ENCODE peak calls at places on chromosomes 4 and X, in four cellular contexts. One of them, this sample, is unnamed.
A peak's percentile ranks its signal among the peaks of the same experiment; 100 is the strongest.

GRCh38 chr4:5378002-5378401 is 326.7 kb downstream of the STK32B start:
- DNase-seq in WTC11: peak; percentile 36
- DNase-seq in HEK293T: peak; percentile 19
- DNase-seq in HepG2: peak; percentile 34
- DNase-seq in this sample: peak; percentile 39

GRCh38 chrX:69065451-69065850 is 99.8 kb downstream of the PJA1 start:
- DNase-seq in WTC11: no peak
- DNase-seq in HEK293T: no peak
- DNase-seq in HepG2: no peak
- DNase-seq in this sample: no peak

GRCh38 chrX:7083468-7084396 is 63.8 kb upstream of the STS start:
- DNase-seq in WTC11: no peak
- DNase-seq in HEK293T: no peak
- DNase-seq in HepG2: no peak
- DNase-seq in this sample: no peak

GRCh38 chr4:145003675-145004074 is 94.3 kb downstream of the ANAPC10 start:
- DNase-seq in WTC11: no peak
- DNase-seq in HEK293T: no peak
- DNase-seq in HepG2: no peak
- DNase-seq in this sample: no peak

GRCh38 chr4:184815046-184815877 is 10.5 kb downstream of the ACSL1 start:
- DNase-seq in WTC11: no peak
- DNase-seq in HEK293T: peak; percentile 36
- DNase-seq in HepG2: peak; percentile 74
- DNase-seq in this sample: peak; percentile 79

GRCh38 chrX:65677954-65678469 is 10.6 kb downstream of the MSN start:
- DNase-seq in WTC11: no peak
- DNase-seq in HEK293T: no peak
- DNase-seq in HepG2: no peak
- DNase-seq in this sample: no peak

GRCh38 chr4:24477919-24478318 is 106.4 kb downstream of the DHX15 start:
- DNase-seq in WTC11: no peak
- DNase-seq in HEK293T: no peak
- DNase-seq in HepG2: no peak
- DNase-seq in this sample: no peak

GRCh38 chrX:153469811-153470410 is 465 bp downstream of the HAUS7 start:
- DNase-seq in WTC11: peak; percentile 29
- DNase-seq in HEK293T: peak; percentile 41
- DNase-seq in HepG2: no peak
- DNase-seq in this sample: peak; percentile 60

GRCh38 chr4:88204882-88205281 is 46.4 kb upstream of the ABCG2 start:
- DNase-seq in WTC11: no peak
- DNase-seq in HEK293T: no peak
- DNase-seq in HepG2: no peak
- DNase-seq in this sample: no peak

GRCh38 chrX:31092476-31092875 is 20.6 kb upstream of the FTHL17 start:
- DNase-seq in WTC11: no peak
- DNase-seq in HEK293T: no peak
- DNase-seq in HepG2: no peak
- DNase-seq in this sample: no peak

GRCh38 chr4:151012836-151013235 is 2.2 kb downstream of the LRBA start:
- DNase-seq in WTC11: no peak
- DNase-seq in HEK293T: no peak
- DNase-seq in HepG2: no peak
- DNase-seq in this sample: no peak

GRCh38 chr4:123990310-123990709 is 593.7 kb downstream of the SPRY1 start:
- DNase-seq in WTC11: no peak
- DNase-seq in HEK293T: no peak
- DNase-seq in HepG2: peak; percentile 26
- DNase-seq in this sample: no peak

GRCh38 chrX:9677098-9677739 is 88.4 kb downstream of the GPR143 start:
- DNase-seq in WTC11: no peak
- DNase-seq in HEK293T: no peak
- DNase-seq in HepG2: no peak
- DNase-seq in this sample: no peak

GRCh38 chrX:121307441-121307840 is 260.0 kb downstream of the GLUD2 start:
- DNase-seq in WTC11: no peak
- DNase-seq in HEK293T: no peak
- DNase-seq in HepG2: no peak
- DNase-seq in this sample: no peak

GRCh38 chr4:6225469-6225868 is 25.1 kb upstream of the JAKMIP1 start:
- DNase-seq in WTC11: peak; percentile 73
- DNase-seq in HEK293T: peak; percentile 48
- DNase-seq in HepG2: no peak
- DNase-seq in this sample: no peak

GRCh38 chrX:151780621-151781020 is 46.1 kb downstream of the CNGA2 start:
- DNase-seq in WTC11: no peak
- DNase-seq in HEK293T: no peak
- DNase-seq in HepG2: no peak
- DNase-seq in this sample: no peak

GRCh38 chr4:2792711-2793577 is at the start of gene SH3BP2:
- DNase-seq in WTC11: peak; percentile 88
- DNase-seq in HEK293T: peak; percentile 88
- DNase-seq in HepG2: peak; percentile 63
- DNase-seq in this sample: peak; percentile 97

GRCh38 chr4:41750158-41750623 is 1.7 kb upstream of the PHOX2B start:
- DNase-seq in WTC11: peak; percentile 19
- DNase-seq in HEK293T: peak; percentile 56
- DNase-seq in HepG2: no peak
- DNase-seq in this sample: no peak

GRCh38 chrX:53287493-53288138 is 6.2 kb upstream of the IQSEC2 start:
- DNase-seq in WTC11: no peak
- DNase-seq in HEK293T: no peak
- DNase-seq in HepG2: no peak
- DNase-seq in this sample: no peak

GRCh38 chrX:143648705-143649104 is 12.8 kb upstream of the SLITRK4 start:
- DNase-seq in WTC11: no peak
- DNase-seq in HEK293T: no peak
- DNase-seq in HepG2: no peak
- DNase-seq in this sample: no peak

GRCh38 chrX:49850028-49850427 is 20.9 kb downstream of the PAGE4 start:
- DNase-seq in WTC11: no peak
- DNase-seq in HEK293T: no peak
- DNase-seq in HepG2: no peak
- DNase-seq in this sample: no peak

DNA sequence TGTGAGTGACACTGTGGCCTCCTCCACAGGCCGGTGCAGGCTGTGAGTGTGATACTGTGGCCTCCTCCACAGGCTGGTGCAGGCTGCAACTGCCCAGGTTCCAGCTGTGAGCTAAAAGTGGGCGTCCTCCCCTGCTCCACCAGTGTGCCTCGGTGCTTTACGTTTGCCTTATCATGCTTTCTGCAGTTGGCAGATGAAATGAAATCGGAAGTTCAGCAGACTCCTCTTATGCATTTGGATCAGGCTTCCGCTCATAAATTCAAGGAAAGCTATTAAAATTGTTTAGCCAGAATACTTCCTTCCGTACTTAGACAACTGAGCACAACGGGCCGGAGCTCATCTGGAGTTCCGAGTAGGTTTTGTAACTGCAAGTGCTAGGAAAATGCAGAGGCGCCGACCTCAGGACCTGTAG is 12.0 kb downstream of the CYP4V2 start:
- DNase-seq in WTC11: no peak
- DNase-seq in HEK293T: no peak
- DNase-seq in HepG2: no peak
- DNase-seq in this sample: peak; percentile 48
- TF ChIP-seq ELF4 in WTC11: no peak
- TF ChIP-seq ELF4 in HEK293T: no peak
- TF ChIP-seq ELF4 in HepG2: no peak
- TF ChIP-seq ELF4 in this sample: no peak

GRCh38 chr4:52370576-52370975 is 288.5 kb downstream of the USP46 start:
- DNase-seq in WTC11: no peak
- DNase-seq in HEK293T: no peak
- DNase-seq in HepG2: no peak
- DNase-seq in this sample: no peak

GRCh38 chr4:52366625-52367024 is 292.5 kb downstream of the USP46 start:
- DNase-seq in WTC11: no peak
- DNase-seq in HEK293T: no peak
- DNase-seq in HepG2: no peak
- DNase-seq in this sample: no peak

GRCh38 chr4:52369649-52370048 is 289.5 kb downstream of the USP46 start:
- DNase-seq in WTC11: no peak
- DNase-seq in HEK293T: no peak
- DNase-seq in HepG2: peak; percentile 97
- DNase-seq in this sample: no peak

GRCh38 chr4:52371861-52372260 is 287.2 kb downstream of the USP46 start:
- DNase-seq in WTC11: no peak
- DNase-seq in HEK293T: no peak
- DNase-seq in HepG2: no peak
- DNase-seq in this sample: no peak

GRCh38 chr4:52368895-52369294 is 290.2 kb downstream of the USP46 start:
- DNase-seq in WTC11: no peak
- DNase-seq in HEK293T: no peak
- DNase-seq in HepG2: peak; percentile 91
- DNase-seq in this sample: no peak
- TF ChIP-seq ELF4 in WTC11: no peak
- TF ChIP-seq ELF4 in HEK293T: no peak
- TF ChIP-seq ELF4 in HepG2: no peak
- TF ChIP-seq ELF4 in this sample: no peak

DNA sequence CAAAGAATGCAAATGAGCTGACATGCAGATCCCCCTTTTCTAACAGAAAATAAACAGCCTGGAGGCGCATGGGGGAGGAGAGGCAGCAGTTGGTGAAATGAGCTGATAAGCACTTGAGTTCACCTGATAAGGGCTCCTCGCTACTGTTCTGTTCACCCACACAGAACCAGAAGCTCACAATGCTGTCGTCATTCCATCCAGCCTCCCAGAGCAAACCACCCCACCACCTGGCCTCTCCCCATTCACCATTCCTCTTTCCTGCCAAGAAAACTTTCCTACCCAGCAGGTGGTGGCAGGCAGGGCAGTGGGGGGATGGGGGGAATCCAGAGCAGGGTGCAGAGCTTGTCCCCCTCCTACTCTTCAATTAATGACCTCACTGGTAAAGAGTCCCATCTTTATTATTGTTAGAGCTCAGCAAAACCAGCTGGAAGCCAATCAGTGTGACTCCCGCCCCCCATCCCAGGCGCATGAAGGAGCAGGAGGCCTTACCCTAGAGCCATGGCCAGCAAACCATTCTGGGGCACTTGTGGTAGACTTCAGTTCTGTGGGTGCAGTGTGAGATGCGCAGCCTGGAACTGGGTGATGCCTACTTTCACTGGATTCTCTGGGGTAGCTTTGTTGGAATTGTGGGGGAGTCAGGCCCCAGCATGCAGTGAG is 350.3 kb downstream of the ZIC3 start:
- DNase-seq in WTC11: peak; percentile 13
- DNase-seq in HEK293T: no peak
- DNase-seq in HepG2: no peak
- DNase-seq in this sample: peak; percentile 60
- TF ChIP-seq ELF4 in WTC11: no peak
- TF ChIP-seq ELF4 in HEK293T: no peak
- TF ChIP-seq ELF4 in HepG2: no peak
- TF ChIP-seq ELF4 in this sample: no peak

DNA sequence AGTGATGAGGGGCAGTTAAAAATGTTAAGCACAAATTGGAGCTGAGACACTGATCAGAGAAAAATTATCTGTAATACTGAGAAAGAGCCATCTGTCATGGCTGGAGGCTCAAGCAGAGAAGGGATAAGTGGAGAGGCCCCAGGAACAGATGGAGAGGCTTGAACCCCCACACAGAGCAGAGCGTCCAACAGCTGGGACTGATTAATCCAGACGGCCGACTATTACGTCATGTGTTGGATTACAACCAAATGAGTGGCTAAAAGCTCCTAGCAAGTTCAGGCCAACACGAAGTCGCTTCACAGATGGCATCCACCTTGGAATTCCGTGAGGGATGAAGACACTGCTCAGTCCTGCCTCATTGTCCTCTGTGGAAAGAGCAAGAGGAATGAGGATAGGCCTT is 57.7 kb upstream of the ATXN3L start:
- DNase-seq in WTC11: no peak
- DNase-seq in HEK293T: no peak
- DNase-seq in HepG2: no peak
- DNase-seq in this sample: peak; percentile 16
- TF ChIP-seq ELF4 in WTC11: no peak
- TF ChIP-seq ELF4 in HEK293T: no peak
- TF ChIP-seq ELF4 in HepG2: no peak
- TF ChIP-seq ELF4 in this sample: no peak

GRCh38 chrX:100928660-100929613 is at the start of gene XKRX:
- DNase-seq in WTC11: peak; percentile 80
- DNase-seq in HEK293T: peak; percentile 56
- DNase-seq in HepG2: no peak
- DNase-seq in this sample: peak; percentile 14
- TF ChIP-seq ELF4 in WTC11: no peak
- TF ChIP-seq ELF4 in HEK293T: no peak
- TF ChIP-seq ELF4 in HepG2: no peak
- TF ChIP-seq ELF4 in this sample: no peak

GRCh38 chr4:15451866-15452765 is 17.6 kb upstream of the CC2D2A start:
- DNase-seq in WTC11: no peak
- DNase-seq in HEK293T: no peak
- DNase-seq in HepG2: no peak
- DNase-seq in this sample: no peak
- TF ChIP-seq ELF4 in WTC11: no peak
- TF ChIP-seq ELF4 in HEK293T: no peak
- TF ChIP-seq ELF4 in HepG2: no peak
- TF ChIP-seq ELF4 in this sample: no peak

GRCh38 chr4:71691416-71692073 is 92.3 kb downstream of the GC start:
- DNase-seq in WTC11: no peak
- DNase-seq in HEK293T: no peak
- DNase-seq in HepG2: no peak
- DNase-seq in this sample: no peak

GRCh38 chr4:71692198-71692597 is 91.7 kb downstream of the GC start:
- DNase-seq in WTC11: no peak
- DNase-seq in HEK293T: no peak
- DNase-seq in HepG2: no peak
- DNase-seq in this sample: no peak

GRCh38 chr4:71692963-71693362 is 90.9 kb downstream of the GC start:
- DNase-seq in WTC11: no peak
- DNase-seq in HEK293T: no peak
- DNase-seq in HepG2: no peak
- DNase-seq in this sample: no peak

GRCh38 chr4:71697031-71697430 is 86.8 kb downstream of the GC start:
- DNase-seq in WTC11: no peak
- DNase-seq in HEK293T: no peak
- DNase-seq in HepG2: no peak
- DNase-seq in this sample: no peak

DNA sequence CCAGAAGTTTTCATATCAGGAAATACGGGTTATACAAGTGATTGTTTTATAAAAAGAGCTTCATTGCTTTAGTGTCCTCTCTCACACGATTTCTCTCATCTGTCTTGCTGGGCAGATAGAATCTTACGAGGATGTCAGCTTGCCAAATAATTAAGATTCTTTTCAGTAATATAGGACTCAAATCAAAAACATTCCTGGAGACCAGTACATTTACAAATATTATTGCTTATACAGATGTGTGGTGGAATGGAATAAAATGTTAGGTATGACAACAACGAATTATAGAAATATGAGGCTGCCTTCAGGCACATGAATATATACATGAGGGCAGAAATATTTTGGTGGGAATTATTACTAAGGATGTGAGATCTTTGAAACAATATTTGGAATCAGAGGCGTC is 88.9 kb downstream of the GC start:
- DNase-seq in WTC11: no peak
- DNase-seq in HEK293T: no peak
- DNase-seq in HepG2: no peak
- DNase-seq in this sample: no peak
- TF ChIP-seq ELF4 in WTC11: no peak
- TF ChIP-seq ELF4 in HEK293T: no peak
- TF ChIP-seq ELF4 in HepG2: no peak
- TF ChIP-seq ELF4 in this sample: no peak

This sample was measured in K562.